ENCODE peak calls at places on chromosomes 5 and 9, in nine cellular contexts. One of them, this sample, is unnamed.

GRCh38 chr9:112699230-112699629 is 18.7 kb downstream of the INIP start:
- ATAC-seq in A549: no peak
- ATAC-seq in left ventricle myocardium superior: no peak
- ATAC-seq in heart right ventricle: no peak
- ATAC-seq in stimulated activated naive CD8-positive, alpha-beta T cell treated with anti-CD3 and anti-CD28 coated beads, Interleukin-15, Interleukin-2, amounts not matched to agents 100 U/mL and 50 U/mL, for 24 hours: no peak
- ATAC-seq in stimulated activated effector memory CD8-positive, alpha-beta T cell treated with anti-CD3 and anti-CD28 coated beads, Interleukin-12 subunit alpha, Interleukin-12 subunit beta, amount 100 ng/mL, for 72 hours: peak
- ATAC-seq in Right ventricle myocardium superior: no peak
- ATAC-seq in activated CD8-positive, alpha-beta memory T cell treated with anti-CD3 and anti-CD28 coated beads, Interleukin-2, amount 10 ng/mL, durations not matched to agents 7 days and 5 days: peak
- ATAC-seq in foreskin keratinocyte: no peak
- ATAC-seq in this sample: no peak

GRCh38 chr9:108676344-108676743 is 179.4 kb downstream of the ACTL7B start:
- ATAC-seq in activated CD8-positive, alpha-beta memory T cell treated with anti-CD3 and anti-CD28 coated beads, Interleukin-2, amount 10 ng/mL, durations not matched to agents 7 days and 5 days: no peak
- ATAC-seq in foreskin keratinocyte: no peak
- ATAC-seq in heart right ventricle: no peak
- ATAC-seq in left ventricle myocardium superior: no peak
- ATAC-seq in Right ventricle myocardium superior: no peak
- ATAC-seq in A549: no peak
- ATAC-seq in stimulated activated effector memory CD8-positive, alpha-beta T cell treated with anti-CD3 and anti-CD28 coated beads, Interleukin-12 subunit alpha, Interleukin-12 subunit beta, amount 100 ng/mL, for 72 hours: no peak
- ATAC-seq in stimulated activated naive CD8-positive, alpha-beta T cell treated with anti-CD3 and anti-CD28 coated beads, Interleukin-15, Interleukin-2, amounts not matched to agents 100 U/mL and 50 U/mL, for 24 hours: no peak
- ATAC-seq in this sample: no peak

GRCh38 chr5:141094481-141095262 is at the start of gene PCDHB2:
- ATAC-seq in A549: peak
- ATAC-seq in left ventricle myocardium superior: peak
- ATAC-seq in foreskin keratinocyte: no peak
- ATAC-seq in stimulated activated effector memory CD8-positive, alpha-beta T cell treated with anti-CD3 and anti-CD28 coated beads, Interleukin-12 subunit alpha, Interleukin-12 subunit beta, amount 100 ng/mL, for 72 hours: no peak
- ATAC-seq in Right ventricle myocardium superior: peak
- ATAC-seq in stimulated activated naive CD8-positive, alpha-beta T cell treated with anti-CD3 and anti-CD28 coated beads, Interleukin-15, Interleukin-2, amounts not matched to agents 100 U/mL and 50 U/mL, for 24 hours: no peak
- ATAC-seq in heart right ventricle: no peak
- ATAC-seq in activated CD8-positive, alpha-beta memory T cell treated with anti-CD3 and anti-CD28 coated beads, Interleukin-2, amount 10 ng/mL, durations not matched to agents 7 days and 5 days: no peak
- ATAC-seq in this sample: no peak

GRCh38 chr5:110018509-110018908 is 328.8 kb downstream of the MAN2A1 start:
- ATAC-seq in stimulated activated effector memory CD8-positive, alpha-beta T cell treated with anti-CD3 and anti-CD28 coated beads, Interleukin-12 subunit alpha, Interleukin-12 subunit beta, amount 100 ng/mL, for 72 hours: no peak
- ATAC-seq in A549: no peak
- ATAC-seq in stimulated activated naive CD8-positive, alpha-beta T cell treated with anti-CD3 and anti-CD28 coated beads, Interleukin-15, Interleukin-2, amounts not matched to agents 100 U/mL and 50 U/mL, for 24 hours: no peak
- ATAC-seq in left ventricle myocardium superior: no peak
- ATAC-seq in Right ventricle myocardium superior: no peak
- ATAC-seq in foreskin keratinocyte: no peak
- ATAC-seq in activated CD8-positive, alpha-beta memory T cell treated with anti-CD3 and anti-CD28 coated beads, Interleukin-2, amount 10 ng/mL, durations not matched to agents 7 days and 5 days: no peak
- ATAC-seq in heart right ventricle: no peak
- ATAC-seq in this sample: no peak

GRCh38 chr9:121778252-121779225 is 127.1 kb downstream of the DAB2IP start:
- ATAC-seq in stimulated activated effector memory CD8-positive, alpha-beta T cell treated with anti-CD3 and anti-CD28 coated beads, Interleukin-12 subunit alpha, Interleukin-12 subunit beta, amount 100 ng/mL, for 72 hours: no peak
- ATAC-seq in left ventricle myocardium superior: peak
- ATAC-seq in foreskin keratinocyte: no peak
- ATAC-seq in stimulated activated naive CD8-positive, alpha-beta T cell treated with anti-CD3 and anti-CD28 coated beads, Interleukin-15, Interleukin-2, amounts not matched to agents 100 U/mL and 50 U/mL, for 24 hours: no peak
- ATAC-seq in activated CD8-positive, alpha-beta memory T cell treated with anti-CD3 and anti-CD28 coated beads, Interleukin-2, amount 10 ng/mL, durations not matched to agents 7 days and 5 days: no peak
- ATAC-seq in A549: no peak
- ATAC-seq in Right ventricle myocardium superior: peak
- ATAC-seq in heart right ventricle: no peak
- ATAC-seq in this sample: no peak

GRCh38 chr5:76527685-76528161 is 95.5 kb downstream of the F2RL2 start:
- ATAC-seq in left ventricle myocardium superior: no peak
- ATAC-seq in foreskin keratinocyte: peak
- ATAC-seq in activated CD8-positive, alpha-beta memory T cell treated with anti-CD3 and anti-CD28 coated beads, Interleukin-2, amount 10 ng/mL, durations not matched to agents 7 days and 5 days: peak
- ATAC-seq in stimulated activated naive CD8-positive, alpha-beta T cell treated with anti-CD3 and anti-CD28 coated beads, Interleukin-15, Interleukin-2, amounts not matched to agents 100 U/mL and 50 U/mL, for 24 hours: no peak
- ATAC-seq in A549: no peak
- ATAC-seq in Right ventricle myocardium superior: no peak
- ATAC-seq in stimulated activated effector memory CD8-positive, alpha-beta T cell treated with anti-CD3 and anti-CD28 coated beads, Interleukin-12 subunit alpha, Interleukin-12 subunit beta, amount 100 ng/mL, for 72 hours: no peak
- ATAC-seq in heart right ventricle: no peak
- ATAC-seq in this sample: no peak

GRCh38 chr9:75941066-75941465 is 50.6 kb downstream of the PCSK5 start:
- ATAC-seq in heart right ventricle: no peak
- ATAC-seq in stimulated activated effector memory CD8-positive, alpha-beta T cell treated with anti-CD3 and anti-CD28 coated beads, Interleukin-12 subunit alpha, Interleukin-12 subunit beta, amount 100 ng/mL, for 72 hours: no peak
- ATAC-seq in Right ventricle myocardium superior: no peak
- ATAC-seq in foreskin keratinocyte: no peak
- ATAC-seq in left ventricle myocardium superior: no peak
- ATAC-seq in A549: no peak
- ATAC-seq in activated CD8-positive, alpha-beta memory T cell treated with anti-CD3 and anti-CD28 coated beads, Interleukin-2, amount 10 ng/mL, durations not matched to agents 7 days and 5 days: no peak
- ATAC-seq in stimulated activated naive CD8-positive, alpha-beta T cell treated with anti-CD3 and anti-CD28 coated beads, Interleukin-15, Interleukin-2, amounts not matched to agents 100 U/mL and 50 U/mL, for 24 hours: no peak
- ATAC-seq in this sample: peak

GRCh38 chr9:113513541-113513940 is 50.0 kb downstream of the RGS3 start:
- ATAC-seq in Right ventricle myocardium superior: no peak
- ATAC-seq in left ventricle myocardium superior: no peak
- ATAC-seq in foreskin keratinocyte: no peak
- ATAC-seq in stimulated activated effector memory CD8-positive, alpha-beta T cell treated with anti-CD3 and anti-CD28 coated beads, Interleukin-12 subunit alpha, Interleukin-12 subunit beta, amount 100 ng/mL, for 72 hours: no peak
- ATAC-seq in activated CD8-positive, alpha-beta memory T cell treated with anti-CD3 and anti-CD28 coated beads, Interleukin-2, amount 10 ng/mL, durations not matched to agents 7 days and 5 days: no peak
- ATAC-seq in A549: no peak
- ATAC-seq in heart right ventricle: no peak
- ATAC-seq in stimulated activated naive CD8-positive, alpha-beta T cell treated with anti-CD3 and anti-CD28 coated beads, Interleukin-15, Interleukin-2, amounts not matched to agents 100 U/mL and 50 U/mL, for 24 hours: no peak
- ATAC-seq in this sample: no peak

GRCh38 chr5:90111354-90112070 is 298.0 kb downstream of the CETN3 start:
- ATAC-seq in stimulated activated effector memory CD8-positive, alpha-beta T cell treated with anti-CD3 and anti-CD28 coated beads, Interleukin-12 subunit alpha, Interleukin-12 subunit beta, amount 100 ng/mL, for 72 hours: no peak
- ATAC-seq in Right ventricle myocardium superior: no peak
- ATAC-seq in activated CD8-positive, alpha-beta memory T cell treated with anti-CD3 and anti-CD28 coated beads, Interleukin-2, amount 10 ng/mL, durations not matched to agents 7 days and 5 days: no peak
- ATAC-seq in A549: no peak
- ATAC-seq in foreskin keratinocyte: no peak
- ATAC-seq in left ventricle myocardium superior: no peak
- ATAC-seq in heart right ventricle: no peak
- ATAC-seq in stimulated activated naive CD8-positive, alpha-beta T cell treated with anti-CD3 and anti-CD28 coated beads, Interleukin-15, Interleukin-2, amounts not matched to agents 100 U/mL and 50 U/mL, for 24 hours: no peak
- ATAC-seq in this sample: no peak

GRCh38 chr5:73298251-73299016 is 125.4 kb downstream of the TMEM174 start:
- ATAC-seq in left ventricle myocardium superior: no peak
- ATAC-seq in stimulated activated effector memory CD8-positive, alpha-beta T cell treated with anti-CD3 and anti-CD28 coated beads, Interleukin-12 subunit alpha, Interleukin-12 subunit beta, amount 100 ng/mL, for 72 hours: no peak
- ATAC-seq in stimulated activated naive CD8-positive, alpha-beta T cell treated with anti-CD3 and anti-CD28 coated beads, Interleukin-15, Interleukin-2, amounts not matched to agents 100 U/mL and 50 U/mL, for 24 hours: no peak
- ATAC-seq in activated CD8-positive, alpha-beta memory T cell treated with anti-CD3 and anti-CD28 coated beads, Interleukin-2, amount 10 ng/mL, durations not matched to agents 7 days and 5 days: no peak
- ATAC-seq in foreskin keratinocyte: no peak
- ATAC-seq in Right ventricle myocardium superior: no peak
- ATAC-seq in A549: no peak
- ATAC-seq in heart right ventricle: peak
- ATAC-seq in this sample: no peak

GRCh38 chr9:37618817-37619216 is 26.4 kb upstream of the TOMM5 start:
- ATAC-seq in Right ventricle myocardium superior: no peak
- ATAC-seq in stimulated activated effector memory CD8-positive, alpha-beta T cell treated with anti-CD3 and anti-CD28 coated beads, Interleukin-12 subunit alpha, Interleukin-12 subunit beta, amount 100 ng/mL, for 72 hours: no peak
- ATAC-seq in activated CD8-positive, alpha-beta memory T cell treated with anti-CD3 and anti-CD28 coated beads, Interleukin-2, amount 10 ng/mL, durations not matched to agents 7 days and 5 days: no peak
- ATAC-seq in stimulated activated naive CD8-positive, alpha-beta T cell treated with anti-CD3 and anti-CD28 coated beads, Interleukin-15, Interleukin-2, amounts not matched to agents 100 U/mL and 50 U/mL, for 24 hours: no peak
- ATAC-seq in foreskin keratinocyte: peak
- ATAC-seq in A549: peak
- ATAC-seq in left ventricle myocardium superior: no peak
- ATAC-seq in heart right ventricle: no peak
- ATAC-seq in this sample: peak

GRCh38 chr5:180343846-180344327 is 9.2 kb downstream of the GFPT2 start:
- ATAC-seq in A549: peak
- ATAC-seq in left ventricle myocardium superior: peak
- ATAC-seq in stimulated activated effector memory CD8-positive, alpha-beta T cell treated with anti-CD3 and anti-CD28 coated beads, Interleukin-12 subunit alpha, Interleukin-12 subunit beta, amount 100 ng/mL, for 72 hours: no peak
- ATAC-seq in foreskin keratinocyte: no peak
- ATAC-seq in activated CD8-positive, alpha-beta memory T cell treated with anti-CD3 and anti-CD28 coated beads, Interleukin-2, amount 10 ng/mL, durations not matched to agents 7 days and 5 days: no peak
- ATAC-seq in stimulated activated naive CD8-positive, alpha-beta T cell treated with anti-CD3 and anti-CD28 coated beads, Interleukin-15, Interleukin-2, amounts not matched to agents 100 U/mL and 50 U/mL, for 24 hours: no peak
- ATAC-seq in Right ventricle myocardium superior: peak
- ATAC-seq in heart right ventricle: peak
- ATAC-seq in this sample: peak

This sample was measured in esophagus mucosa.